ENCODE peak calls at places on chromosomes 3 and 15, in five cellular contexts. K is A549, Q is suprapubic skin, T is upper lobe of left lung, J is GM12878. F is an unnamed sample.

GRCh38 chr3:191369081-191370010 is 39.0 kb upstream of the UTS2B start:
- DNase-seq in J (no peak), T (no peak), K (no peak), Q (no peak), F (no peak)

GRCh38 chr15:78415284-78415683 is 22.7 kb upstream of the IREB2 start:
- DNase-seq in Q (no peak), J (no peak), T (no peak), K (peak; percentile 47), F (no peak)

GRCh38 chr3:53811143-53811915 is 34.9 kb downstream of the CHDH start:
- DNase-seq in J (no peak), T (no peak), K (no peak), Q (no peak), F (no peak)

GRCh38 chr15:50377867-50378751 is 23.1 kb upstream of the GABPB1 start:
- DNase-seq in T (peak; percentile 29), K (no peak), J (peak; percentile 93), Q (no peak), F (no peak)

GRCh38 chr3:101902041-101902440 is 52.7 kb downstream of the NFKBIZ start:
- DNase-seq in T (peak; percentile 29), K (peak; percentile 21), J (no peak), Q (no peak), F (no peak)

GRCh38 chr3:73773228-73773627 is 148.5 kb upstream of the PDZRN3 start:
- DNase-seq in K (no peak), Q (no peak), T (no peak), J (no peak), F (no peak)

GRCh38 chr15:25859838-25860645 is 3.1 kb downstream of the ATP10A start:
- DNase-seq in J (no peak), K (no peak), T (peak; percentile 60), Q (no peak), F (no peak)

GRCh38 chr15:89492111-89492641 is 4.2 kb downstream of the RHCG start:
- DNase-seq in J (no peak), Q (peak; percentile 36), K (peak; percentile 73), T (no peak), F (no peak)

GRCh38 chr3:127712881-127713771 is 40.4 kb downstream of the ABTB1 start:
- DNase-seq in J (no peak), Q (peak; percentile 18), T (no peak), K (no peak), F (no peak)

GRCh38 chr3:179560791-179561190 is 1.9 kb upstream of the ACTL6A start:
- DNase-seq in K (no peak), T (no peak), J (no peak), Q (no peak), F (no peak)

GRCh38 chr3:119559441-119559963 is at the start of gene CD80:
- DNase-seq in K (peak; percentile 55), T (peak; percentile 73), J (peak; percentile 82), Q (no peak), F (peak; percentile 77)

GRCh38 chr3:171801738-171802600 is 8.3 kb downstream of the PLD1 start:
- DNase-seq in Q (no peak), J (peak; percentile 70), T (no peak), K (no peak), F (no peak)

GRCh38 chr15:31270767-31271166 is 55.9 kb upstream of the KLF13 start:
- DNase-seq in J (no peak), K (no peak), T (no peak), Q (peak; percentile 37), F (peak; percentile 4)

GRCh38 chr3:1348547-1348946 is 255.7 kb downstream of the CNTN6 start:
- DNase-seq in K (no peak), J (no peak), T (no peak), Q (no peak), F (no peak)

GRCh38 chr15:78422571-78423340 is 15.3 kb upstream of the IREB2 start:
- DNase-seq in Q (peak; percentile 74), T (peak; percentile 67), K (peak; percentile 82), J (no peak), F (peak; percentile 78)

GRCh38 chr15:54836052-54836795 is 360.5 kb downstream of the RSL24D1 start:
- DNase-seq in K (no peak), T (no peak), Q (no peak), J (peak; percentile 21), F (no peak)

GRCh38 chr3:111438283-111438682 is 103.7 kb upstream of the CD96 start:
- DNase-seq in Q (no peak), T (no peak), K (no peak), J (no peak), F (no peak)
- TF ChIP-seq EP300 in Q (no peak), T (no peak), K (no peak), J (no peak), F (no peak)

GRCh38 chr15:76006136-76006778 is 6.0 kb downstream of the NRG4 start:
- DNase-seq in K (no peak), Q (no peak), T (peak; percentile 66), J (no peak), F (no peak)
- TF ChIP-seq POLR2A in K (no peak), Q (no peak), T (no peak), J (no peak), F (no peak)

GRCh38 chr15:72992733-72993321 is 59.4 kb upstream of the NEO1 start:
- DNase-seq in Q (no peak), J (no peak), K (no peak), T (no peak), F (no peak)
- H3K27ac ChIP-seq in Q (no peak overlapping the region), J (no peak overlapping the region), K (no peak overlapping the region), T (peak overlapping the region; percentile 27), F (peak overlapping the region; percentile 67)

DNA sequence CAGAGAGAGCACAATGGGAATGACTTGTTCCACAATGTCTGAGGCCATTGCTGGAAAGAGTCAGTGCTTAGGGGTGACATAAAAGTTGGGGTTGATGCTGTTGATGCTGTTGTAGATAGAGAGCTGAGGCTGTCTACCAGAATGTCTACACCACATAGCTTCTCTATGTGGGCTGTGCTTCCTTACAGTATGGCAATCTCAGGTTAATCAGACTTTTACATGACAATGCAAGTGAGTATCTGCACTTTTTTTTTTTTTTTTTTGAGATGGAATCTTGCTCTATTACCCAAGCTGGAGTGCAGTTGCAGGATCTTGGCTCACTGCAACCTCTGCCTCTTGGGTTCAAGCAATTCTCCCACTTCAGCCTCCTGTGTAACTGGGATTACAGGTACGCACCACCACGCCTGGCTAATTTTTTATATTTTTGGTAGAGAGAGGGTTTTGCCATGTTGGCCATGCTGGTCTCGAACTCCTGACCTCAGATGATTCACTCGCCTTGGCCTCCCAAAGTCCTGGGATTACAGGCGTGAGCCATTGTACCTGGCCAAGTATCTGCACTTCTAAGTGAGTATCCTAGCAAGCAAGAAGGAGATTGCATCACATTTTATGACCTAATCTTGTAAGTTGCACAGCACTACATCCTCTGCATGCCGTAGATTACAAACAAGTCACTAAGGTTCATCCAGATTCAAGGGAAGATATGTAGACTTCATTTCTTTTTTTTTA is 28.7 kb downstream of the DLEC1 start:
- DNase-seq in Q (no peak), T (no peak), J (no peak), K (no peak), F (no peak)
- TF ChIP-seq EP300 in Q (no peak), T (no peak), J (no peak), K (no peak), F (no peak)

DNA sequence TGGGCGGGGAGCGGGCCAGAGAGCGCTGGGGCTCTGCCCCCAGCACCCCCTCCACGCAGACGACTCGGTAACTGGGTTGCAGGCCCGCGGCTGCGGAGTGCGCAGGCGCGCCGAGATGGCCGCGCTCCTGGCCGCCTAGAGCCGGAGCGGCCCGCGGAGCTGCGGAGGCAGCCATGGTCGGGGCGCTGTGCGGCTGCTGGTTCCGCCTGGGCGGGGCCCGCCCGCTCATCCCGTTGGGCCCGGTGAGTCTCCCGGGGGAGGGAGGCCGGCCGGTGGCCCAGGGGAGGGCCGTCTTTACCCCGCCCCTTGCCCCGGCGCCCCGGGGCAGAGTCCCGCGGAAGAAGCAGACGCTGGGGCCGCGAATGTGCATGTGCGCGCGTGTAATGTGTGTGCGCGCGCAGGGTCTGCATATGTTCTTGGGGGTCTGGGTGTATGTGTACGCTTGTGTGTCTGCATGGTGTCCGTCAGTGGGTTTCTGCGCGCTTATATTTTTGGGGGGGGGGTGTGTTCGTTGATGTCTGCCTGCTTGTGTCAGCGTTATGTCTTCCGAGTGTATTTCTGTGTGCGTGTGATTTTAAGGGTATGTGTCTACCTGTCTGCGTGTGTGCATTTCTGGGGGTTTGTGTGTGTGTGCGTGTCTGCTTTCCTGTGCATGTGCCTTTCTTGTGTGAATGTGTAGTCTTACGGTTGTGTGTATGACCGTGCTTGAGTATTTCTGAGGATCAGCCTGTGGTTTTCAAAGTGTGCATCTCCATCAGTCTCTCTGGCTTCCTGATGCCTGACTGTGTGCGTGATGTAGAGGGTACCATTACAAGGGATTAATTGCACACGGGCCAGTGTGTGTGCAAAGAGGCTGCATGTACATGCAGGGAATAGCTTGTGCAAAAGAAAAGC is at the start of gene ABHD14A:
- DNase-seq in Q (no peak), K (peak; percentile 68), T (peak; percentile 84), J (no peak), F (peak; percentile 88)
- TF ChIP-seq POLR2A in Q (peak; percentile 25), K (peak; percentile 86), T (no peak), J (peak; percentile 88), F (peak; percentile 85)

GRCh38 chr3:166211451-166211850 is 374.2 kb upstream of the BCHE start:
- DNase-seq in Q (no peak), K (no peak), J (no peak), T (no peak), F (no peak)
- H3K27ac ChIP-seq in Q (no peak overlapping the region), K (no peak overlapping the region), J (no peak overlapping the region), T (no peak overlapping the region), F (no peak overlapping the region)

GRCh38 chr3:98969295-98969694 is 67.8 kb upstream of the DCBLD2 start:
- DNase-seq in T (no peak), Q (no peak), J (no peak), K (no peak), F (no peak)

GRCh38 chr3:98972155-98972554 is 70.7 kb upstream of the DCBLD2 start:
- DNase-seq in T (no peak), Q (no peak), J (no peak), K (no peak), F (no peak)

GRCh38 chr3:98972720-98973119 is 71.2 kb upstream of the DCBLD2 start:
- DNase-seq in T (no peak), J (no peak), Q (no peak), K (no peak), F (no peak)

GRCh38 chr3:98968824-98969223 is 67.3 kb upstream of the DCBLD2 start:
- DNase-seq in K (no peak), J (no peak), Q (no peak), T (no peak), F (no peak)

GRCh38 chr3:98971183-98971681 is 69.7 kb upstream of the DCBLD2 start:
- DNase-seq in T (no peak), Q (no peak), K (no peak), J (no peak), F (no peak)
- TF ChIP-seq EP300 in T (no peak), Q (no peak), K (peak; percentile 95), J (no peak), F (no peak)

DNA sequence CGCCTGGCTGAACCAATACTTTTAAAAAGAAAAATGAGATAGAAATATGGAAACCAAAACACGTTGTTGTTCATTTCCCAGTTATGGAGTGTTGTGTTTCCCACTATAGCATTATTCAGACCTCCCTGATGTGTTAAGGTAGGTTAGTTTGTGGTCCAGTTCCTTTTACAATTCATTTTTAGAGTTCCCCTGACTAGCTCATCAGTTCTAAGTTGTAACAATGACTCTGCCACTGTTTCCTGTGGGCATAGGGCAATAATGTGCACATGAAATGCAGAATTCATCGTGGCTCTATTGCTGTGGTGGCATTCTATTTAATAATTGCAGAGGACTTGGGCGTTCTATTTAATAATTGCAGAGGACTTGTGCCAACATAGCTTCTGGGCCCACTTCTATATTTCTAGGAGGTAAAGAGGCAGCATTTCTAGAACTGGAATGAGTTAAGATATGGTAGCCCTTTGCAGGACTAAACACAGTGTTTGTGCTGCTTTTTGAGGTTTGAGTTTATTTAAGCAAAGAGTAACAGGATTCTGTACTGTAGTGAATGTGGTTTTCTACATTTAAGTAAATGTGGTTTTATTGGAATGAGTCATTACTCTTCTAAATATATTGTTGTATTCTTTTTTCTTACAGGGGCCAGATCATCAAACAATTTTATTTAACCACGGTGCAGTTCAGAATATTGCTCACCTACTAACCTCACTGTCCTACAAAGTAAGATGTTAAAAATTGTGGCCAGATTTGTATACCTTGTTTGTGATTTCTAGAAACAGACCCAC is 47.5 kb downstream of the ARMC8 start:
- DNase-seq in T (no peak), J (no peak), Q (no peak), K (no peak), F (no peak)
- TF ChIP-seq POLR2A in T (no peak), J (no peak), Q (no peak), K (no peak), F (no peak)

F was measured in transverse colon.